ENCODE peak calls at places on chromosome 19, in four cellular contexts. M is pancreas, J is heart right ventricle, E is mesendoderm. T is an unnamed sample.

GRCh38 chr19:51727349-51727880 is 3.6 kb upstream of the HAS1 start:
- DNase-seq in M (no peak), J (no peak), E (no peak), T (no peak)

GRCh38 chr19:29871143-29871542 is 59.4 kb downstream of the CCNE1 start:
- DNase-seq in M (no peak), J (no peak), E (no peak), T (peak; percentile 19)

GRCh38 chr19:16496613-16496983 is 404 bp downstream of the C19orf44 start:
- DNase-seq in M (no peak), J (peak; percentile 37), E (no peak), T (no peak)

GRCh38 chr19:50994129-50994528 is 7.3 kb downstream of the KLK8 start:
- DNase-seq in M (no peak), J (no peak), E (peak; percentile 45), T (no peak)

GRCh38 chr19:21314676-21315075 is 14.5 kb downstream of the ZNF708 start:
- DNase-seq in M (no peak), J (no peak), E (no peak), T (no peak)

GRCh38 chr19:13961826-13962737 is 9.8 kb downstream of the DCAF15 start:
- DNase-seq in M (peak; percentile 73), J (no peak), E (peak; percentile 62), T (no peak)

GRCh38 chr19:32018014-32018413 is 327.4 kb upstream of the ZNF507 start:
- DNase-seq in M (no peak), J (no peak), E (no peak), T (peak; percentile 80)

GRCh38 chr19:34595683-34596082 is 81.3 kb downstream of the SCGB2B2 start:
- DNase-seq in M (peak; percentile 36), J (no peak), E (no peak), T (no peak)

GRCh38 chr19:535017-535835 is 3.7 kb downstream of the CDC34 start:
- DNase-seq in M (peak; percentile 84), J (no peak), E (no peak), T (no peak)

GRCh38 chr19:13463296-13463695 is 43.0 kb downstream of the CACNA1A start:
- DNase-seq in M (no peak), J (peak; percentile 5), E (peak; percentile 56), T (no peak)

GRCh38 chr19:56066152-56067023 is 54.7 kb downstream of the ZNF787 start:
- DNase-seq in M (peak; percentile 92), J (peak; percentile 50), E (peak; percentile 66), T (no peak)

GRCh38 chr19:48629599-48630288 is 7.4 kb downstream of the DBP start:
- DNase-seq in M (peak; percentile 82), J (no peak), E (peak; percentile 97), T (no peak)

GRCh38 chr19:44824758-44825157 is 15.9 kb downstream of the BCAM start:
- DNase-seq in M (peak; percentile 52), J (no peak), E (no peak), T (no peak)

GRCh38 chr19:9881720-9882119 is 46.6 kb downstream of the PIN1 start:
- DNase-seq in M (no peak), J (no peak), E (no peak), T (no peak)

GRCh38 chr19:18730885-18731513 is 47.5 kb downstream of the CRTC1 start:
- DNase-seq in M (no peak), J (no peak), E (peak; percentile 23), T (no peak)
- H3K4me1 ChIP-seq in M (no peaks in the 10 kb centered on the region), J (peaks cover 21% of the 10 kb centered on the region), E (peaks cover 3% of the 10 kb centered on the region), T (no peaks in the 10 kb centered on the region)

GRCh38 chr19:41369769-41370168 is 5.8 kb upstream of the B9D2 start:
- DNase-seq in M (no peak), J (no peak), E (no peak), T (no peak)
- H3K4me3 ChIP-seq in M (no peak overlapping the region), J (no peak overlapping the region), E (no peak overlapping the region), T (no peak overlapping the region)

GRCh38 chr19:2327773-2328400 is 499 bp downstream of the LSM7 start:
- DNase-seq in M (no peak), J (no peak), E (peak; percentile 90), T (no peak)

GRCh38 chr19:2328401-2329161 is at the start of the genes LSM7 and SPPL2B:
- DNase-seq in M (peak; percentile 96), J (peak; percentile 90), E (peak; percentile 90), T (no peak)

GRCh38 chr19:2329162-2329505 is 650 bp downstream of the SPPL2B start:
- DNase-seq in M (no peak), J (no peak), E (no peak), T (no peak)

GRCh38 chr19:2325261-2326046 is 2.9 kb downstream of the LSM7 start:
- DNase-seq in M (peak; percentile 64), J (no peak), E (no peak), T (no peak)

GRCh38 chr19:2326699-2327360 is 1.6 kb downstream of the LSM7 start:
- DNase-seq in M (peak; percentile 40), J (no peak), E (peak; percentile 14), T (no peak)
- H3K4me1 ChIP-seq in M (peaks cover 38% of the 10 kb centered on the region), J (peaks cover 43% of the 10 kb centered on the region), E (peaks cover 2% of the 10 kb centered on the region), T (no peaks in the 10 kb centered on the region)

GRCh38 chr19:47446534-47447469 is 24.9 kb downstream of the SLC8A2 start:
- DNase-seq in M (peak; percentile 35), J (no peak), E (peak; percentile 83), T (peak; percentile 86)
- H3K4me3 ChIP-seq in M (no peak overlapping the region), J (no peak overlapping the region), E (no peak overlapping the region), T (peak overlapping the region; percentile 32)

T was measured in RWPE2.